ENCODE peak calls at places on chromosomes 4 and X, in six cellular contexts. J is astrocyte of the cerebellum, V is mesothelial cell of epicardium, F is M059J, K is NCI-H2171 treated with DMSO at 0.1 percent for 48 hours, R is natural killer cell. N is an unnamed sample.

GRCh38 chr4:123783091-123783765 is 386.6 kb downstream of the SPRY1 start:
- DNase-seq in K (no peak), V (no peak), J (no peak), F (no peak), R (no peak), N (no peak)

GRCh38 chr4:151438154-151438553 is 29.2 kb downstream of the FHIP1A start:
- DNase-seq in V (no peak), R (no peak), F (no peak), J (no peak), K (no peak), N (no peak)

GRCh38 chr4:99808260-99808857 is 8.3 kb upstream of the DAPP1 start:
- DNase-seq in R (no peak), F (peak), V (peak), J (peak), K (no peak), N (peak)

GRCh38 chrX:136812286-136812685 is 31.6 kb upstream of the ARHGEF6 start:
- DNase-seq in J (no peak), R (no peak), F (no peak), V (no peak), K (no peak), N (no peak)

GRCh38 chrX:10554612-10555270 is 65.6 kb downstream of the MID1 start:
- DNase-seq in J (no peak), R (no peak), V (no peak), K (no peak), F (no peak), N (no peak)

GRCh38 chr4:99811850-99812249 is 4.8 kb upstream of the DAPP1 start:
- DNase-seq in R (no peak), F (peak), K (no peak), V (no peak), J (no peak), N (peak)

GRCh38 chrX:69627744-69628143 is 11.8 kb downstream of the EDA start:
- DNase-seq in K (no peak), F (no peak), V (no peak), R (no peak), J (no peak), N (no peak)

GRCh38 chrX:115949900-115950822 is 220.4 kb upstream of the AGTR2 start:
- DNase-seq in R (no peak), K (peak), V (no peak), J (no peak), F (no peak), N (no peak)

GRCh38 chrX:16436348-16437188 is 213.4 kb upstream of the S100G start:
- DNase-seq in R (no peak), F (peak), J (peak), K (peak), V (peak), N (peak)

GRCh38 chr4:88814043-88814617 is 116.5 kb upstream of the NAP1L5 start:
- DNase-seq in J (no peak), R (no peak), V (no peak), K (no peak), F (no peak), N (no peak)

GRCh38 chrX:97074400-97074799 is 190.7 kb downstream of the RPA4 start:
- DNase-seq in R (no peak), J (peak), V (no peak), K (no peak), F (no peak), N (no peak)

GRCh38 chr4:1766336-1767057 is 26.6 kb upstream of the FGFR3 start:
- DNase-seq in K (no peak), V (no peak), R (no peak), F (peak), J (no peak), N (no peak)

GRCh38 chr4:169372791-169373190 is 102.0 kb upstream of the SH3RF1 start:
- DNase-seq in F (no peak), R (no peak), K (no peak), V (no peak), J (no peak), N (no peak)

GRCh38 chr4:20847124-20847747 is 147.0 kb downstream of the PACRGL start:
- DNase-seq in V (no peak), K (no peak), R (no peak), F (peak), J (no peak), N (no peak)

GRCh38 chr4:5043579-5043978 is 7.7 kb upstream of the STK32B start:
- DNase-seq in V (no peak), R (no peak), K (no peak), F (no peak), J (no peak), N (no peak)

GRCh38 chrX:368811-369562 is 17.7 kb downstream of the PPP2R3B start:
- DNase-seq in F (no peak), K (no peak), R (no peak), J (no peak), V (no peak), N (no peak)

GRCh38 chr4:4704267-4704666 is 155.2 kb upstream of the MSX1 start:
- DNase-seq in F (peak), V (no peak), J (no peak), R (no peak), K (no peak), N (no peak)

GRCh38 chrX:40434947-40435346 is 145.8 kb upstream of the ATP6AP2 start:
- DNase-seq in J (no peak), V (no peak), F (peak), R (no peak), K (peak), N (no peak)

GRCh38 chr4:100060765-100061416 is 110.8 kb upstream of the H2AZ1 start:
- DNase-seq in J (no peak), R (no peak), F (no peak), K (no peak), V (no peak), N (no peak)

GRCh38 chr4:140789752-140790151 is 33.6 kb upstream of the TBC1D9 start:
- DNase-seq in F (peak), R (no peak), V (no peak), K (no peak), J (no peak), N (peak)

GRCh38 chrX:96590403-96590802 is 94.2 kb upstream of the DIAPH2 start:
- DNase-seq in F (no peak), J (no peak), R (no peak), V (no peak), K (no peak), N (no peak)

N was measured in RKO.